ENCODE peak calls at places on chromosome 11, in eight cellular contexts. One of them, this sample, is unnamed.
A peak's percentile ranks its signal among the peaks of the same experiment; 100 is the strongest.

GRCh38 chr11:116948375-116948774 is 111.0 kb upstream of the APOA1 start:
- DNase-seq in ovary: no peak
- DNase-seq in spleen: no peak
- DNase-seq in adrenal gland: no peak
- DNase-seq in stomach: no peak
- DNase-seq in gastrocnemius medialis: no peak
- DNase-seq in upper lobe of left lung: no peak
- DNase-seq in Peyer's patch: no peak
- DNase-seq in this sample: no peak

GRCh38 chr11:74307409-74307808 is 4.0 kb downstream of the P4HA3 start:
- DNase-seq in adrenal gland: peak; percentile 74
- DNase-seq in upper lobe of left lung: no peak
- DNase-seq in spleen: no peak
- DNase-seq in gastrocnemius medialis: no peak
- DNase-seq in Peyer's patch: no peak
- DNase-seq in stomach: no peak
- DNase-seq in ovary: no peak
- DNase-seq in this sample: no peak

GRCh38 chr11:69637601-69637955 is 3.4 kb upstream of the CCND1 start:
- DNase-seq in adrenal gland: no peak
- DNase-seq in Peyer's patch: no peak
- DNase-seq in upper lobe of left lung: no peak
- DNase-seq in spleen: peak; percentile 67
- DNase-seq in gastrocnemius medialis: no peak
- DNase-seq in ovary: no peak
- DNase-seq in stomach: no peak
- DNase-seq in this sample: peak; percentile 60

GRCh38 chr11:68016904-68017817 is 7.0 kb downstream of the ALDH3B1 start:
- DNase-seq in ovary: no peak
- DNase-seq in adrenal gland: no peak
- DNase-seq in gastrocnemius medialis: no peak
- DNase-seq in spleen: no peak
- DNase-seq in upper lobe of left lung: no peak
- DNase-seq in stomach: no peak
- DNase-seq in Peyer's patch: no peak
- DNase-seq in this sample: no peak

GRCh38 chr11:76763573-76764348 is 19.4 kb upstream of the TSKU start:
- DNase-seq in upper lobe of left lung: peak; percentile 43
- DNase-seq in Peyer's patch: no peak
- DNase-seq in stomach: no peak
- DNase-seq in gastrocnemius medialis: no peak
- DNase-seq in ovary: no peak
- DNase-seq in adrenal gland: no peak
- DNase-seq in spleen: peak; percentile 41
- DNase-seq in this sample: no peak

GRCh38 chr11:72189448-72190250 is 2.3 kb upstream of the FOLR1 start:
- DNase-seq in spleen: no peak
- DNase-seq in gastrocnemius medialis: no peak
- DNase-seq in ovary: no peak
- DNase-seq in stomach: no peak
- DNase-seq in upper lobe of left lung: peak; percentile 58
- DNase-seq in adrenal gland: no peak
- DNase-seq in Peyer's patch: no peak
- DNase-seq in this sample: no peak

GRCh38 chr11:123475478-123475877 is 45.4 kb downstream of the GRAMD1B start:
- DNase-seq in ovary: no peak
- DNase-seq in Peyer's patch: no peak
- DNase-seq in spleen: no peak
- DNase-seq in gastrocnemius medialis: no peak
- DNase-seq in upper lobe of left lung: no peak
- DNase-seq in adrenal gland: peak; percentile 64
- DNase-seq in stomach: no peak
- DNase-seq in this sample: peak; percentile 18

GRCh38 chr11:65121865-65122696 is at the start of the genes FAU and MRPL49:
- DNase-seq in spleen: peak; percentile 100
- DNase-seq in upper lobe of left lung: peak; percentile 100
- DNase-seq in stomach: peak; percentile 99
- DNase-seq in adrenal gland: peak; percentile 99
- DNase-seq in gastrocnemius medialis: peak; percentile 98
- DNase-seq in Peyer's patch: peak; percentile 99
- DNase-seq in ovary: peak; percentile 98
- DNase-seq in this sample: peak; percentile 99

GRCh38 chr11:77413850-77414249 is 60.0 kb downstream of the PAK1 start:
- DNase-seq in gastrocnemius medialis: no peak
- DNase-seq in adrenal gland: no peak
- DNase-seq in Peyer's patch: no peak
- DNase-seq in upper lobe of left lung: no peak
- DNase-seq in spleen: no peak
- DNase-seq in ovary: no peak
- DNase-seq in stomach: no peak
- DNase-seq in this sample: no peak

GRCh38 chr11:129418039-129418438 is 42.4 kb downstream of the BARX2 start:
- DNase-seq in stomach: no peak
- DNase-seq in gastrocnemius medialis: no peak
- DNase-seq in spleen: no peak
- DNase-seq in ovary: no peak
- DNase-seq in adrenal gland: no peak
- DNase-seq in upper lobe of left lung: no peak
- DNase-seq in Peyer's patch: no peak
- DNase-seq in this sample: no peak

GRCh38 chr11:102111011-102111786 is 952 bp downstream of the YAP1 start:
- DNase-seq in upper lobe of left lung: peak; percentile 79
- DNase-seq in ovary: peak; percentile 90
- DNase-seq in spleen: no peak
- DNase-seq in gastrocnemius medialis: peak; percentile 58
- DNase-seq in Peyer's patch: peak; percentile 25
- DNase-seq in adrenal gland: peak; percentile 86
- DNase-seq in stomach: peak; percentile 79
- DNase-seq in this sample: peak; percentile 89

GRCh38 chr11:87722756-87723599 is 452.3 kb downstream of the RAB38 start:
- DNase-seq in gastrocnemius medialis: no peak
- DNase-seq in ovary: no peak
- DNase-seq in Peyer's patch: no peak
- DNase-seq in spleen: no peak
- DNase-seq in upper lobe of left lung: peak; percentile 22
- DNase-seq in stomach: peak; percentile 43
- DNase-seq in adrenal gland: peak; percentile 53
- DNase-seq in this sample: no peak

GRCh38 chr11:104057908-104058307 is 21.5 kb downstream of the DDI1 start:
- DNase-seq in Peyer's patch: no peak
- DNase-seq in ovary: no peak
- DNase-seq in gastrocnemius medialis: no peak
- DNase-seq in spleen: no peak
- DNase-seq in upper lobe of left lung: no peak
- DNase-seq in adrenal gland: no peak
- DNase-seq in stomach: no peak
- DNase-seq in this sample: no peak

GRCh38 chr11:61978703-61979661 is 11.5 kb upstream of the FTH1 start:
- DNase-seq in stomach: no peak
- DNase-seq in Peyer's patch: no peak
- DNase-seq in upper lobe of left lung: no peak
- DNase-seq in ovary: no peak
- DNase-seq in adrenal gland: peak; percentile 67
- DNase-seq in spleen: peak; percentile 72
- DNase-seq in gastrocnemius medialis: no peak
- DNase-seq in this sample: no peak

GRCh38 chr11:15641191-15641810 is 526.6 kb downstream of the INSC start:
- DNase-seq in spleen: no peak
- DNase-seq in Peyer's patch: no peak
- DNase-seq in upper lobe of left lung: no peak
- DNase-seq in adrenal gland: no peak
- DNase-seq in gastrocnemius medialis: no peak
- DNase-seq in ovary: no peak
- DNase-seq in stomach: no peak
- DNase-seq in this sample: no peak

GRCh38 chr11:19077965-19078364 is 17.4 kb upstream of the MRGPRX2 start:
- DNase-seq in Peyer's patch: no peak
- DNase-seq in ovary: no peak
- DNase-seq in adrenal gland: no peak
- DNase-seq in gastrocnemius medialis: no peak
- DNase-seq in spleen: no peak
- DNase-seq in upper lobe of left lung: no peak
- DNase-seq in stomach: no peak
- DNase-seq in this sample: no peak
- TF ChIP-seq POLR2A in Peyer's patch: no peak
- TF ChIP-seq POLR2A in ovary: no peak
- TF ChIP-seq POLR2A in adrenal gland: no peak
- TF ChIP-seq POLR2A in gastrocnemius medialis: no peak
- TF ChIP-seq POLR2A in spleen: no peak
- TF ChIP-seq POLR2A in upper lobe of left lung: no peak
- TF ChIP-seq POLR2A in stomach: no peak
- TF ChIP-seq POLR2A in this sample: no peak

GRCh38 chr11:34355726-34356125 is 2.1 kb downstream of the ABTB2 start:
- DNase-seq in stomach: no peak
- DNase-seq in ovary: no peak
- DNase-seq in spleen: no peak
- DNase-seq in adrenal gland: no peak
- DNase-seq in Peyer's patch: no peak
- DNase-seq in gastrocnemius medialis: no peak
- DNase-seq in upper lobe of left lung: no peak
- DNase-seq in this sample: no peak

GRCh38 chr11:34356918-34357645 is 728 bp downstream of the ABTB2 start:
- DNase-seq in gastrocnemius medialis: peak; percentile 53
- DNase-seq in ovary: peak; percentile 62
- DNase-seq in Peyer's patch: peak; percentile 35
- DNase-seq in stomach: peak; percentile 63
- DNase-seq in adrenal gland: peak; percentile 75
- DNase-seq in upper lobe of left lung: peak; percentile 61
- DNase-seq in spleen: peak; percentile 93
- DNase-seq in this sample: peak; percentile 83

GRCh38 chr11:34354782-34355181 is 3.0 kb downstream of the ABTB2 start:
- DNase-seq in gastrocnemius medialis: no peak
- DNase-seq in spleen: no peak
- DNase-seq in adrenal gland: no peak
- DNase-seq in stomach: no peak
- DNase-seq in upper lobe of left lung: no peak
- DNase-seq in ovary: no peak
- DNase-seq in Peyer's patch: no peak
- DNase-seq in this sample: no peak

GRCh38 chr11:34356576-34356917 is 1.3 kb downstream of the ABTB2 start:
- DNase-seq in adrenal gland: peak; percentile 63
- DNase-seq in ovary: no peak
- DNase-seq in upper lobe of left lung: no peak
- DNase-seq in gastrocnemius medialis: no peak
- DNase-seq in spleen: no peak
- DNase-seq in stomach: no peak
- DNase-seq in Peyer's patch: no peak
- DNase-seq in this sample: peak; percentile 72

GRCh38 chr11:34356130-34356529 is 1.7 kb downstream of the ABTB2 start:
- DNase-seq in ovary: no peak
- DNase-seq in stomach: no peak
- DNase-seq in upper lobe of left lung: no peak
- DNase-seq in gastrocnemius medialis: no peak
- DNase-seq in spleen: no peak
- DNase-seq in Peyer's patch: no peak
- DNase-seq in adrenal gland: no peak
- DNase-seq in this sample: no peak
- H3K4me1 ChIP-seq in ovary: peaks cover 13% of the 10 kb centered on the region
- H3K4me1 ChIP-seq in stomach: peaks cover 36% of the 10 kb centered on the region
- H3K4me1 ChIP-seq in upper lobe of left lung: peaks cover 25% of the 10 kb centered on the region
- H3K4me1 ChIP-seq in gastrocnemius medialis: peaks cover 30% of the 10 kb centered on the region
- H3K4me1 ChIP-seq in spleen: peaks cover 35% of the 10 kb centered on the region
- H3K4me1 ChIP-seq in Peyer's patch: no peaks in the 10 kb centered on the region
- H3K4me1 ChIP-seq in adrenal gland: peaks cover 39% of the 10 kb centered on the region
- H3K4me1 ChIP-seq in this sample: peaks cover 31% of the 10 kb centered on the region

GRCh38 chr11:9759519-9760179 is 95.8 kb downstream of the SWAP70 start:
- DNase-seq in adrenal gland: peak; percentile 89
- DNase-seq in spleen: peak; percentile 81
- DNase-seq in ovary: peak; percentile 51
- DNase-seq in gastrocnemius medialis: peak; percentile 90
- DNase-seq in stomach: peak; percentile 65
- DNase-seq in Peyer's patch: peak; percentile 68
- DNase-seq in upper lobe of left lung: peak; percentile 89
- DNase-seq in this sample: peak; percentile 94
- TF ChIP-seq POLR2A in adrenal gland: no peak
- TF ChIP-seq POLR2A in spleen: no peak
- TF ChIP-seq POLR2A in ovary: no peak
- TF ChIP-seq POLR2A in gastrocnemius medialis: no peak
- TF ChIP-seq POLR2A in stomach: no peak
- TF ChIP-seq POLR2A in Peyer's patch: no peak
- TF ChIP-seq POLR2A in upper lobe of left lung: no peak
- TF ChIP-seq POLR2A in this sample: no peak

DNA sequence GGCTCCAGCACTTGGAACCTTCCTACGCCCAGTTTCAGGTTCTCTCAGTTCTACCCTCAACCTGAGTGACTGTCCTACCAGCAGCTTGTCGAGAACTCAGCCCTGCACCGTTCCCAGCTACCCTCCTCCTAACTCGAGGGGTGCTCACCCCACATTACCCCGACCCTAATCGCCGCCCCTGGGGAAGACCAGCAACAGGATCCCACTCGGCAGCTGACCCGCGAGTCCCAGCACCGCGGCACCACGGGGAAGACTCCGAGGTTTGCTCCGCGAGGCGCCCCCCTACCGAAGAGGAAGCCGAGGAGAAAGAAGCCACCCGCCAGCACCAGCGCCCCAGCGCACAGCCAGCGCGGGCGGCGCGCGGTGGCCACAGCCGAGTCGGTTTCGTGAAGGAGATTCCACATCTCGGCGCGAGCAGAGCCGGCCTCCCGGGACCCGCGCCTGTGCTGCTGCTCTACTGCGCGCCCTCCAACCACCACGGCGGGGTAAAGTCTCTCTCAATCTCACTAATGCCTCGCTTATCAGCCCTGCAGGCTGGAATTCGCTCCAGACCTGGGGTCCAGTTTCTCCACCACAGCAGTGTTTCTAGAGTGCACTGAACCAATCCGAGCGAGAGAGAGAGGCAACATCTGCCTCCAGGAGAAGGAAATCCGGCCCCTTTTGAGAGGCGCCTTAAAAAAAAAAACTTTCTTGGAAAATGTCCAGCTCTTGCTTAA is at the start of gene FOLH1:
- DNase-seq in stomach: no peak
- DNase-seq in spleen: peak; percentile 75
- DNase-seq in upper lobe of left lung: peak; percentile 22
- DNase-seq in adrenal gland: peak; percentile 51
- DNase-seq in gastrocnemius medialis: no peak
- DNase-seq in Peyer's patch: no peak
- DNase-seq in ovary: peak; percentile 34
- DNase-seq in this sample: peak; percentile 63
- H3K4me1 ChIP-seq in stomach: no peaks in the 10 kb centered on the region
- H3K4me1 ChIP-seq in spleen: peaks cover 7% of the 10 kb centered on the region
- H3K4me1 ChIP-seq in upper lobe of left lung: no peaks in the 10 kb centered on the region
- H3K4me1 ChIP-seq in adrenal gland: no peaks in the 10 kb centered on the region
- H3K4me1 ChIP-seq in gastrocnemius medialis: no peaks in the 10 kb centered on the region
- H3K4me1 ChIP-seq in Peyer's patch: no peaks in the 10 kb centered on the region
- H3K4me1 ChIP-seq in ovary: no peaks in the 10 kb centered on the region
- H3K4me1 ChIP-seq in this sample: no peaks in the 10 kb centered on the region

This sample was measured in sigmoid colon.